ENCODE peak calls at places on chromosomes 7 and 10, in eight cellular contexts. S is AG09309, H is neural progenitor cell, U is left ventricle myocardium inferior, F is heart left ventricle, Y is astrocyte of the cerebellum, W is cardiac fibroblast, P is choroid plexus epithelial cell. V is an unnamed sample.

GRCh38 chr10:129770286-129770685 is 193.8 kb downstream of the EBF3 start:
- DNase-seq in S (no peak), H (no peak), U (no peak), F (peak; percentile 2), Y (no peak), W (no peak), P (no peak), V (no peak)

GRCh38 chr7:3206771-3207191 is 94.3 kb upstream of the SDK1 start:
- DNase-seq in S (no peak), H (no peak), U (no peak), F (peak; percentile 7), Y (no peak), W (no peak), P (no peak), V (no peak)

GRCh38 chr7:158933468-158934139 is 77.2 kb downstream of the DYNC2I1 start:
- DNase-seq in S (no peak), H (no peak), U (no peak), F (no peak), Y (no peak), W (no peak), P (no peak), V (no peak)

GRCh38 chr10:71478966-71479365 is 82.2 kb downstream of the CDH23 start:
- DNase-seq in S (no peak), H (no peak), U (no peak), F (no peak), Y (no peak), W (no peak), P (no peak), V (no peak)

GRCh38 chr10:113473851-113474250 is 79.0 kb upstream of the HABP2 start:
- DNase-seq in S (peak; percentile 70), H (no peak), U (no peak), F (no peak), Y (peak; percentile 24), W (peak; percentile 33), P (peak; percentile 12), V (no peak)

GRCh38 chr7:96786261-96786997 is 76.8 kb upstream of the SEM1 start:
- DNase-seq in S (no peak), H (peak; percentile 49), U (peak; percentile 19), F (no peak), Y (no peak), W (no peak), P (no peak), V (no peak)

GRCh38 chr10:48907730-48908129 is 31.9 kb downstream of the LRRC18 start:
- DNase-seq in S (no peak), H (no peak), U (no peak), F (no peak), Y (no peak), W (no peak), P (no peak), V (no peak)

GRCh38 chr10:89466599-89467035 is 52.2 kb downstream of the IFIT5 start:
- DNase-seq in S (no peak), H (peak; percentile 31), U (no peak), F (no peak), Y (no peak), W (peak; percentile 66), P (peak; percentile 82), V (no peak)

GRCh38 chr7:108263364-108263951 is 133.3 kb upstream of the LAMB4 start:
- DNase-seq in S (no peak), H (no peak), U (no peak), F (no peak), Y (no peak), W (no peak), P (no peak), V (no peak)

GRCh38 chr7:24831240-24831639 is 74.0 kb upstream of the GSDME start:
- DNase-seq in S (no peak), H (no peak), U (no peak), F (no peak), Y (peak; percentile 73), W (peak; percentile 73), P (peak; percentile 39), V (no peak)

GRCh38 chr7:129363-130221 is 62.8 kb upstream of the FAM20C start:
- DNase-seq in S (peak; percentile 17), H (no peak), U (no peak), F (no peak), Y (no peak), W (peak; percentile 66), P (no peak), V (no peak)

GRCh38 chr10:72099054-72099921 is 10.9 kb upstream of the SPOCK2 start:
- DNase-seq in S (no peak), H (no peak), U (no peak), F (no peak), Y (no peak), W (no peak), P (no peak), V (peak; percentile 10)

GRCh38 chr10:108592926-108593325 is 1330.4 kb downstream of the XPNPEP1 start:
- DNase-seq in S (no peak), H (no peak), U (no peak), F (no peak), Y (no peak), W (no peak), P (no peak), V (no peak)

GRCh38 chr7:20647908-20648776 is 32.7 kb downstream of the ABCB5 start:
- DNase-seq in S (no peak), H (peak; percentile 70), U (no peak), F (no peak), Y (peak; percentile 49), W (peak; percentile 38), P (peak; percentile 31), V (peak; percentile 39)

GRCh38 chr7:92740713-92741126 is 95.7 kb downstream of the CDK6 start:
- DNase-seq in S (no peak), H (no peak), U (no peak), F (no peak), Y (peak; percentile 68), W (peak; percentile 89), P (peak; percentile 91), V (peak; percentile 87)

GRCh38 chr10:14184841-14185500 is 145.8 kb downstream of the FRMD4A start:
- DNase-seq in S (no peak), H (peak; percentile 54), U (no peak), F (no peak), Y (no peak), W (peak; percentile 52), P (peak; percentile 66), V (no peak)

GRCh38 chr10:97399843-97400545 is 1.1 kb downstream of the RRP12 start:
- DNase-seq in S (no peak), H (peak; percentile 32), U (no peak), F (peak; percentile 44), Y (no peak), W (peak; percentile 85), P (peak; percentile 73), V (no peak)

GRCh38 chr7:14698239-14698638 is 204.3 kb downstream of the DGKB start:
- DNase-seq in S (no peak), H (no peak), U (no peak), F (no peak), Y (no peak), W (peak; percentile 36), P (peak; percentile 31), V (no peak)

GRCh38 chr10:11245095-11245479 is 227.4 kb downstream of the CELF2 start:
- DNase-seq in S (no peak), H (no peak), U (no peak), F (no peak), Y (no peak), W (no peak), P (no peak), V (no peak)

GRCh38 chr10:11246752-11247467 is 229.2 kb downstream of the CELF2 start:
- DNase-seq in S (no peak), H (no peak), U (no peak), F (no peak), Y (no peak), W (no peak), P (no peak), V (no peak)

GRCh38 chr10:11243425-11244222 is 226.0 kb downstream of the CELF2 start:
- DNase-seq in S (peak; percentile 42), H (no peak), U (no peak), F (no peak), Y (no peak), W (no peak), P (no peak), V (no peak)

GRCh38 chr10:11245981-11246590 is 228.4 kb downstream of the CELF2 start:
- DNase-seq in S (no peak), H (no peak), U (no peak), F (no peak), Y (no peak), W (no peak), P (no peak), V (no peak)

GRCh38 chr10:11245510-11245909 is 227.8 kb downstream of the CELF2 start:
- DNase-seq in S (no peak), H (no peak), U (no peak), F (no peak), Y (no peak), W (no peak), P (no peak), V (no peak)
- H3K4me3 ChIP-seq in S (no peak overlapping the region), H (no peak overlapping the region), U (no peak overlapping the region), F (no peak overlapping the region), Y (no peak overlapping the region), W (no peak overlapping the region), P (no peak overlapping the region), V (no peak overlapping the region)

DNA sequence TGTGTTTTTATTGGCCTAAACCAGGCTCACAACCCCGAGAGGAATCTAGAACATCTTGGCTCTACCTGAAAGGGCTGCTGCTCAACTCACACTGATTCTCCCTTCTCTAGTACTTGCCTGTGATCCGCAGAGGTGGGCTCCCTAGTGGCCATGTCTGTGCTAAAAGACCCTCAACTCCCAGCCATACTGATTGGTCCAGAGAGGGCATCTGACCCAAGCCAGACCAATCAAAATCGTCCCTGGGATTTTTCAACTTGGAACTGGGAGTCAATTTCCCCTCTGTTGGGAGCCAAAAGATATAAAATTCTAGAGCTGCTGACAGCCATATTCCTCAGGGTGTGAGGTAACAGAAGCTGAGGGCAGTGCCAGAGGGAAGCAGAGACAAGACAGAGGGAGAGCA is 55.3 kb downstream of the SH3PXD2A start:
- DNase-seq in S (no peak), H (no peak), U (no peak), F (no peak), Y (no peak), W (no peak), P (no peak), V (no peak)
- TF ChIP-seq CTCF in S (no peak), H (no peak), U (no peak), F (no peak), Y (no peak), W (no peak), P (no peak), V (no peak)

GRCh38 chr10:25934673-25935139 is 677 bp downstream of the MYO3A start:
- DNase-seq in S (no peak), H (peak; percentile 71), U (no peak), F (no peak), Y (no peak), W (no peak), P (no peak), V (no peak)
- H3K4me3 ChIP-seq in S (no peak overlapping the region), H (peak overlapping the region; percentile 56), U (peak overlapping the region; percentile 58), F (no peak overlapping the region), Y (peak overlapping the region; percentile 45), W (no peak overlapping the region), P (no peak overlapping the region), V (peak overlapping the region; percentile 73)

DNA sequence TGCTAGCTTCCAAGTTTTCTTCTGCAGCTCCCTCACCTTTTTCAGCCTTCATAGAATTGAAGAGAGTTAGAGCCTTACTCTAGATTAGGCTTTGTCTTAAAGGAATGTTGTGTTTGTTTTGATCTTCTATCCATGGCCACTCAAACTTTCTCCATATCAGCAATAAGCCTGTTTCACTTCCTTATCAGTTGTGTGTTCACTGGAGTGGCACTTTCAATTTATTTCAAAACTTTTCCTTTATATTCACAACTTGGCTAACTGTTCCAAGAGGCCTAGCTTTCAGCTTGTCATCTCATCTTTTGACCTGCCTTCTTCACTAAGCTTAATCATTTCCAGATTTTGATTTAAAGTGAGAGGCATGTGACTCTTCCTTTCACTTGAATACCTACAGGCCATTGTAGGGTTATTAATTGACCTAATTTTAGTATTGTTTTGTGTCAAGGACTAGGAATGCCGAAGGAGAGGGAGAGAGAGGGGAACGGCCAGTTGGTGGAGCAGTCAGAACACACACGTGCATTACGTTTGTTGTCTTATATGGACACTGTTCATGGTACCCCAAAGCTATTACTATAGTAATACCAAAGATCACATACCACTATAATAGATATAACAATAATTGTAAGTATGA is 5.4 kb upstream of the GNAT3 start:
- DNase-seq in S (no peak), H (no peak), U (no peak), F (no peak), Y (no peak), W (no peak), P (no peak), V (peak; percentile 38)
- TF ChIP-seq CTCF in S (no peak), H (no peak), U (peak; percentile 32), F (peak; percentile 32), Y (no peak), W (no peak), P (no peak), V (no peak)

V was measured in retinal pigment epithelial cell.